ENCODE peak calls at places on chromosomes 12 and 14, in four cellular contexts. U is PC-3, J is endothelial cell of umbilical vein, S is coronary artery. D is an unnamed sample.

GRCh38 chr12:108567974-108568652 is 5.7 kb downstream of the ISCU start:
- DNase-seq in U (no peak), S (no peak), J (peak; percentile 21), D (no peak)

GRCh38 chr12:107656302-107656701 is 29.3 kb upstream of the PWP1 start:
- DNase-seq in U (no peak), J (no peak), S (no peak), D (no peak)

GRCh38 chr14:93040443-93040842 is 75.3 kb downstream of the ITPK1 start:
- DNase-seq in J (no peak), U (no peak), S (no peak), D (no peak)

GRCh38 chr12:93315907-93316622 is 61.7 kb upstream of the NUDT4 start:
- DNase-seq in J (peak; percentile 33), U (no peak), S (no peak), D (peak; percentile 13)

GRCh38 chr12:89999699-90000505 is 291.3 kb upstream of the ATP2B1 start:
- DNase-seq in J (peak; percentile 54), U (no peak), S (no peak), D (peak; percentile 14)

GRCh38 chr12:51828951-51829581 is 19.5 kb downstream of the FIGNL2 start:
- DNase-seq in S (no peak), U (no peak), J (no peak), D (no peak)

GRCh38 chr14:100621806-100622205 is 34.6 kb upstream of the BEGAIN start:
- DNase-seq in S (no peak), J (no peak), U (no peak), D (no peak)

GRCh38 chr12:105060715-105061378 is 23.4 kb downstream of the ALDH1L2 start:
- DNase-seq in U (peak; percentile 70), J (no peak), S (no peak), D (no peak)

GRCh38 chr14:92121207-92121669 is 268 bp downstream of the NDUFB1 start:
- DNase-seq in U (peak; percentile 12), J (peak; percentile 70), S (peak; percentile 86), D (peak; percentile 43)

GRCh38 chr12:31315089-31315725 is 10.7 kb downstream of the SINHCAF start:
- DNase-seq in S (no peak), J (peak; percentile 31), U (no peak), D (no peak)

GRCh38 chr12:71060426-71060825 is 97.4 kb downstream of the TSPAN8 start:
- DNase-seq in J (no peak), S (no peak), U (no peak), D (no peak)

GRCh38 chr12:48017496-48017895 is 13.2 kb upstream of the COL2A1 start:
- DNase-seq in J (no peak), U (no peak), S (no peak), D (no peak)

GRCh38 chr14:67618617-67619063 is 1.1 kb upstream of the ARG2 start:
- DNase-seq in U (peak; percentile 80), S (no peak), J (peak; percentile 82), D (peak; percentile 82)

GRCh38 chr14:89576132-89576923 is 159.3 kb upstream of the FOXN3 start:
- DNase-seq in S (no peak), U (no peak), J (no peak), D (no peak)

GRCh38 chr12:13154027-13154538 is 42.4 kb upstream of the EMP1 start:
- DNase-seq in J (no peak), S (no peak), U (no peak), D (peak; percentile 77)

DNA sequence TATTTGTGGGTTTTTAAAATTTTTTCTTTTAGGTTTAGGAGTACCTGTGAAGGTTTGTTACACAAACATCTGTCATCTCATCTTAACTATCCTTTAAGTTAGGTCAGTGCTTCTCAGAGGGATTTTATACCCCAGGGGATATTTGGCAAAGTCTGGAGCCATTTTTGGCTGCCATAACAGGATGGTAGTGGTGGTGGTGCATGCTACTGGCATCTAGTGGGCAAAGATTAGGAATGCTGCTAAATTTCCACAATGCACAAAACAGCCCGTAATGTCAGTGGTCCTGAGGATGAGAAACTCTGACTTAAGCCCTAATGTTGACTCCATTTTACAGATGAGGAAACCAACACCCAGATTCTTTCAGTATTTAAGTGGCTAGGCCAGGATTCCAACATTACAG is 85.2 kb upstream of the MYF6 start:
- DNase-seq in J (no peak), U (peak; percentile 42), S (no peak), D (peak; percentile 50)
- TF ChIP-seq CTCF in J (peak; percentile 17), U (peak; percentile 66), S (no peak), D (peak; percentile 37)

DNA sequence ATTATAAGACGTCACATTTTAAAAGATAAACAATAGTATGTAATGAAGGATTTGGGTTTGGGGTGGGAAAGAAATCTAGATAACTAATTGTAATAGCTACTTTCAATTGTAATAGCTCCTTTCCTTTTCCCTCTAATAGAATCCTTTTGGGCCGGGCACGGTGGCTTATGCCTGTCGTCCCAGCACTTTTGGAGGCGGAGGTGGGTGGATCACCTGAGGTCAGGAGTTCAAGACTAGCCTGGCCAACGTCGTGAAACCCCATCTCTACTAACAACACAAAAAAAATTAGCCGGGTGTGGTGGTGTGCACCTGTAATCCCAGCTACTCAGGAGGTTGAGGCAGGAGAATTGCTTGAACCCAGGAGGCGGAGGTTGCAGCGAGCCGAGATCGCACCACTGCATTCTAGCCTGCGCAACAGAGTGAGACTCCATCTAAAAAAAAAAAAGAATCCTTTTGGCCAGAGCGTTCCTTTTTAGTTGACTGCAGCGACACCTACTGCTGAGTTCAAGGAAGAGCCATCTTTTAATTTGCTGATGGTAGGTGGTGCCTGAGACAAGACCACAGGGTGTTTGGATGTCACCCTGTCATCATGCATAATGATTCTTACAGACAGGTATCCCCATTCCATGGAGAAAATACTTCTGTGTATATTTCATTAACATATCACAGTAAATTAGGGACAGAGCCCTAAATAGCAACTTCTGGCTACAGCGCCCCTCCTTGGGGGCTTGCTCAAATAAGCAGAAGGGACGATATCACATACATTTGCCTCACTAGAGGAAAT is 79.5 kb downstream of the ARMH4 start:
- DNase-seq in U (peak; percentile 95), J (peak; percentile 68), S (no peak), D (peak; percentile 78)
- H3K4me3 ChIP-seq in U (peak overlapping the region; percentile 18), J (no peak overlapping the region), S (peak overlapping the region; percentile 54), D (no peak overlapping the region)

GRCh38 chr14:88553886-88554457 is 835 bp downstream of the PTPN21 start:
- DNase-seq in S (no peak), U (peak; percentile 36), J (peak; percentile 57), D (peak; percentile 19)

GRCh38 chr14:88552859-88553258 is 1.9 kb downstream of the PTPN21 start:
- DNase-seq in S (no peak), J (no peak), U (no peak), D (no peak)

GRCh38 chr14:88550078-88550477 is 4.7 kb downstream of the PTPN21 start:
- DNase-seq in J (no peak), U (no peak), S (no peak), D (no peak)

GRCh38 chr14:88551936-88552565 is 2.8 kb downstream of the PTPN21 start:
- DNase-seq in J (peak; percentile 41), U (peak; percentile 20), S (no peak), D (peak; percentile 27)

DNA sequence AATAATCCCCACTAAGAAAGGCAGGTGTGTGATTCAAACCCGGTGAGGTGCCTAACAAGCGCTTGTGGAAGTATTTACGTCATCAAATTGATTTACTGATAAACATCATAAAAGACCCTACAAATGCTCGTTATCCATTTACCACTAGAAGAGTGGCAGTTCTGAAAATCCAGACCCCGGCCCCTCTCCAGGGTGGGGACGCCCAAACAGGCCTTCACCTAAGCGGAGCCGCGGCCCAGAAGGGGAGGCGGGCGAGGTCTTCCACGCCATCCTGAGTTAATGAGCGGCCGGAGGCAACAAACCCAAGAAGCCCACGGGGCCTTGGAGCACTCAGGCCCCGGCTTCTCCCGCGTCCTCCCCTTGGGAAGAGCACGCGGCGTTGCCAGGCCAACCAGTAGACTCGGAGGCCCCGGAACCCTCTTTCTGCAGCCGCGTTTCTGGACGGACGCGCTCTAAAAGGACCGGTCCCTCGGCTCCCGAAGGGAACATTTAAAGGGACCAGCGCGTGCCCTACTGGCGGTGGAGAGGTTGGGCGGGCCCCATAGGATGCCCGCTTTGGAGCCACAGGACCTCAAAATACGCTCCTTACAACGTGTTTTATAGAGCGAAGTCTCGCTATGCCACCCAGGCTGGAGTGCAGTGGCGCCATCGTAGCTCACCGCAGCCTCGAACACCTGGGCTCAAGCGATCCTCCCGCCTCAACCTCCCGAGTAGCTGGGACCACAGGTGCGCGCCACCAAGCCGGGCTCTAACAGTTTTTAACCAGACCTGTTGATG is 3.5 kb downstream of the PTPN21 start:
- DNase-seq in U (peak; percentile 90), J (peak; percentile 80), S (peak; percentile 84), D (peak; percentile 85)
- TF ChIP-seq CTCF in U (peak; percentile 41), J (peak; percentile 22), S (no peak), D (peak; percentile 21)

DNA sequence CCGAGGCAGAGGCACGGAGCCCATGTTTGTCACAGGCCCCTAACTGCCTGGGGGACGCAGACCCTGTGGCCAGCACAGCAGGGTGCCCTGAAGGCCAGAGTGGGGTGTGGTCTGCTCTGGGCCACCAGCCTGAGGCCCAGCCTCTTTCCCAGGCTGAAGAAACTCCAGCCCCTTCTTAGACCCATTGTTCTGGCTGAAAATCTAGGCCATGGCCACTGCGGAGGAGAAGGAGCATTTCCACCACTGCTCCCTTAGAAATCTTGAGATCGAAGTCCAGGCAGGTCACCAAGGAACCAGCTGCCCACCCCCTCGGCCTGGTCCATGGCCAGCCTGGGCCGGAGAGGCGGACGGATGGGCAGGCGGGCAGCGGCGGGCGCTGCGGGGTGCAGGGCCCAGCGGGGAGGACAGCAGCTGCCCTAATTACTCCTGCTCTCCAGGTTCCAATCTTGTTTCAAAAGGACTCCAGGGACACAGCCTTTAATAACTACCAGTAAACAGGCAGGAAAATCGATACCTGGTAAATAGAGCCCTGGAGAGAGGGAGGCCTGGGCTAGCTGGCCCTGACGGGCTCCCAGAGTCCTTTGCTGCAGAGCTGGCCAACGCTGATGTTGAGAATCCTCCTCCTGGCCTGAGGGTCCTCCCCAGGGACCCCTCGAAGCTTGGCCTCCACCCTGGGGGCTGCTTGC is 15.0 kb downstream of the DTX1 start:
- DNase-seq in S (no peak), J (no peak), U (no peak), D (no peak)
- H3K4me3 ChIP-seq in S (no peak overlapping the region), J (no peak overlapping the region), U (no peak overlapping the region), D (no peak overlapping the region)

GRCh38 chr12:26109343-26109841 is 15.4 kb downstream of the BHLHE41 start:
- DNase-seq in S (no peak), J (no peak), U (no peak), D (peak; percentile 48)
- TF ChIP-seq CTCF in S (no peak), J (no peak), U (no peak), D (no peak)

GRCh38 chr12:38390968-38391367 is 74.4 kb downstream of the ALG10B start:
- DNase-seq in U (peak; percentile 61), S (no peak), J (no peak), D (no peak)

GRCh38 chr12:38389581-38389980 is 73.0 kb downstream of the ALG10B start:
- DNase-seq in U (peak; percentile 71), J (no peak), S (no peak), D (no peak)

GRCh38 chr12:38384816-38385491 is 68.4 kb downstream of the ALG10B start:
- DNase-seq in J (no peak), U (peak; percentile 98), S (no peak), D (no peak)

GRCh38 chr12:38385492-38385864 is 68.9 kb downstream of the ALG10B start:
- DNase-seq in S (no peak), J (no peak), U (peak; percentile 49), D (no peak)

GRCh38 chr12:38386238-38386985 is 69.8 kb downstream of the ALG10B start:
- DNase-seq in U (peak; percentile 78), S (no peak), J (no peak), D (no peak)
- H3K4me3 ChIP-seq in U (peak overlapping the region; percentile 45), S (no peak overlapping the region), J (no peak overlapping the region), D (no peak overlapping the region)

D was measured in fibroblast of mammary gland.